ENCODE peak calls at places on chromosomes 12 and 14, in eight cellular contexts. B is right atrium auricular region, T is IMR-90, D is omental fat pad, S is AG09309, M is kidney epithelial cell, U is Calu3, H is choroid plexus epithelial cell. O is an unnamed sample.

GRCh38 chr14:58722433-58722832 is 84.7 kb downstream of the DACT1 start:
- DNase-seq in S (no peak), H (no peak), D (no peak), M (no peak), T (no peak), U (no peak), B (no peak), O (no peak)

GRCh38 chr12:132525833-132526455 is 36.0 kb downstream of the FBRSL1 start:
- DNase-seq in H (no peak), M (no peak), S (no peak), D (no peak), U (no peak), B (no peak), T (no peak), O (no peak)

GRCh38 chr12:9039397-9039977 is 50.1 kb downstream of the KLRG1 start:
- DNase-seq in H (peak), M (no peak), T (peak), D (no peak), B (no peak), S (peak), U (peak), O (no peak)

GRCh38 chr14:67251573-67252226 is 10.5 kb downstream of the PALS1 start:
- DNase-seq in B (no peak), H (peak), D (no peak), S (no peak), T (peak), U (peak), M (no peak), O (no peak)

GRCh38 chr12:79063258-79063657 is 198.7 kb downstream of the SYT1 start:
- DNase-seq in M (no peak), S (no peak), B (no peak), U (peak), H (peak), T (peak), D (no peak), O (no peak)

GRCh38 chr14:57389646-57390036 is 745 bp upstream of the NAA30 start:
- DNase-seq in D (no peak), T (no peak), H (no peak), S (no peak), M (no peak), B (no peak), U (peak), O (peak)

GRCh38 chr12:99393763-99394162 is 253.8 kb upstream of the GARIN6 start:
- DNase-seq in H (no peak), S (no peak), U (no peak), T (no peak), B (no peak), D (no peak), M (no peak), O (no peak)

GRCh38 chr12:227923-228845 is 14.2 kb upstream of the SLC6A12 start:
- DNase-seq in H (no peak), B (no peak), S (no peak), D (no peak), U (no peak), T (no peak), M (no peak), O (no peak)

GRCh38 chr12:77488041-77488620 is 342.6 kb upstream of the NAV3 start:
- DNase-seq in T (peak), D (no peak), S (peak), H (peak), U (no peak), B (no peak), M (no peak), O (no peak)

GRCh38 chr12:126936181-126936851 is 1330.7 kb upstream of the TMEM132C start:
- DNase-seq in M (no peak), U (peak), D (no peak), S (no peak), T (no peak), H (no peak), B (no peak), O (no peak)

GRCh38 chr12:67925077-67925476 is 64.2 kb upstream of the IFNG-AS1 start:
- DNase-seq in M (no peak), U (no peak), D (no peak), H (no peak), B (no peak), T (no peak), S (no peak), O (no peak)

GRCh38 chr14:99529899-99530298 is 48.7 kb downstream of the CCNK start:
- DNase-seq in B (no peak), D (no peak), H (no peak), M (no peak), S (no peak), T (peak), U (no peak), O (no peak)

GRCh38 chr12:65962921-65963883 is 138.9 kb downstream of the HMGA2 start:
- DNase-seq in H (no peak), U (peak), T (no peak), M (no peak), D (no peak), S (no peak), B (no peak), O (no peak)

DNA sequence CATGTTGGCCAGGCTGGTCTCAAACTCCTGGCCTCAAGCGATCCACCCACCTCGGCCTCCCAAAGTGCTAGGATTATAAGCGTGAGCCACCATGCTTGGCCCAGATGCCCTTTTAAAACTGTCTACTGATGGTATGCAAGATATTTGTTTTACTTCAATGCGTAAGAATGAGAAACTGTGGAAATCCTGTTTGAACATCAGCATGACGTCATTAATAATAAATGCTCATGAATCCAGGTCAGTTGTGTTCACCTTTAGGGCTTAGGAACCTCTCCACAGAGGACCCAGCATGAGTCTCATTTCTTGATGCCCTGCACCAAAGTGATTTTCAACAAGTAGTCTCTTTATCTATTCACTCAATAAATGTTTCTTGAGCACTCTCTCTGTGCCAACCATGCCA is 34.5 kb upstream of the FOS start:
- DNase-seq in D (no peak), B (no peak), S (no peak), M (no peak), U (no peak), H (no peak), T (no peak), O (no peak)
- TF ChIP-seq CTCF in D (no peak), B (no peak), S (no peak), M (no peak), U (no peak), H (no peak), T (no peak), O (no peak)

GRCh38 chr12:2588345-2588744 is 206.4 kb upstream of the FKBP4 start:
- DNase-seq in D (no peak), H (no peak), U (no peak), M (no peak), B (no peak), S (no peak), T (no peak), O (no peak)
- TF ChIP-seq CTCF in D (no peak), H (peak), U (no peak), M (no peak), B (no peak), S (no peak), T (no peak), O (no peak)

DNA sequence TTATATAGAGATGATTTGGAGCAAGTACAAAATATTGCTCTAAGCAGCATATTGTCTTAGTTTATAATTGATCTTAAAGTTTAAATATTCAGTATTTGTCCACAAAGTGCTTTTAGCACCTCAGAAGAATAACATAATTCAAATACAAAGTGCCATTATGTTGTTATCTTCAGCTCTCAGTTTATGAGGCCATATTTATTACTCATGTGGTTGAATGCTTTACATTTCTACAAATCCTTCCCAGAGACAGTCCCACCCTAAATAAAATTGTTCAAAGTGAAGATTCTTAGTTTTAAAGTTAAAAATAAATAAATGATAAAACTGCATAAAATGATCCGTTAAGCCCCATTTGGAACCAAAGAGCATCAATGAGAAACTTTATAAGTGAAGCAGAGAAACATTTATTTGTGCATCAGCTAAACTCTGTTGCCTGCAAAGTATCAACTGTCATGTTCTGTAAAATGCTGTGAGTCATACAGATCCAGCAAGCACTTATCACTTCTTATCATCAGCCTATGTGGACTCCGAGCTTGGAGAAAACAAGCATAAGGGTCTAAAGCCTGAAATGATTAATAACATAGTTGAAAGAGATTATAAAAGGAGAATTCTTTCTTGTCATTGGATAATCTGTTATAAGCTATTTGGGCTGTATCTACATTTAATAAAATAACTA is 218.9 kb downstream of the ADAMTS20 start:
- DNase-seq in U (no peak), T (peak), D (no peak), H (peak), S (no peak), M (no peak), B (no peak), O (peak)
- TF ChIP-seq CTCF in U (no peak), T (no peak), D (no peak), H (no peak), S (no peak), M (no peak), B (no peak), O (no peak)

GRCh38 chr12:46354799-46355194 is 17.8 kb downstream of the SLC38A2 start:
- DNase-seq in U (no peak), D (no peak), T (no peak), M (no peak), B (no peak), H (no peak), S (no peak), O (no peak)

GRCh38 chr12:46356655-46357437 is 15.7 kb downstream of the SLC38A2 start:
- DNase-seq in S (no peak), D (no peak), B (no peak), M (no peak), H (peak), U (no peak), T (no peak), O (no peak)

GRCh38 chr12:46351861-46352595 is 20.5 kb downstream of the SLC38A2 start:
- DNase-seq in B (no peak), T (no peak), U (no peak), S (no peak), H (no peak), M (no peak), D (no peak), O (no peak)

GRCh38 chr12:46351138-46351537 is 21.4 kb downstream of the SLC38A2 start:
- DNase-seq in M (no peak), U (no peak), H (no peak), B (no peak), D (no peak), T (no peak), S (no peak), O (no peak)

DNA sequence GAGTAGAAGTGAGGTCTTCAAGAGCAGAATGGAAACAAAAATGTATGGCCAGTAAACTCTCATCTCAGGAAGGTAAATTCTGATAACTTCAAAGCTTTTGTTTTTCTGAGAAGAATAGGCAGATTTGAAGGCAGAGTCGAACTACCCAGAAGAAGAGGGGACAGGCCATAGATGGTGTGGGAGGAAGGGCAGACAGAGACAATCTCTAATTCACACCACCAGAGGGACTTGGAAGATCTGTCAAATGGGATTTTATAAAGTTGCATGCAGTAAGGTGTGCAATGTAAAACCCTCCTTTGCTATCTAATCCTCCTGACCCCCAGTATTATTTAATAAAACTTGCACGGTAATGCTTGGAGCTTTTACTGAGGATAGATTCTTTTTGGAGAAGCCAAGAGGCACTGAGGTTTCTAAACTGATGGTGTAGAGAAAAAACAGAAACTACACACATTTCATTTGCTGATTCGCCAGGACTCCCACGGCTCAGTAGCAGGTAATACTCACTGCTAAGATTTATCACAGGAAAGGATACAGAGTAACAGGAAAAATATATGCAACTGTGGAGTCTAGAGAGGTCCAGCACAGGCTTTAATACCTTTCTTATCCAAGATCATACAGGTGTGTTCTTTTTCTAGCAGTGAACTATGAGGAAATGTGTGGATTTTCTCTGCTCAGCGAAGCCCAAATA is 18.3 kb downstream of the SLC38A2 start:
- DNase-seq in T (no peak), B (no peak), H (peak), D (no peak), U (no peak), S (no peak), M (no peak), O (no peak)
- TF ChIP-seq CTCF in T (peak), B (no peak), H (peak), D (no peak), U (no peak), S (no peak), M (no peak), O (peak)

DNA sequence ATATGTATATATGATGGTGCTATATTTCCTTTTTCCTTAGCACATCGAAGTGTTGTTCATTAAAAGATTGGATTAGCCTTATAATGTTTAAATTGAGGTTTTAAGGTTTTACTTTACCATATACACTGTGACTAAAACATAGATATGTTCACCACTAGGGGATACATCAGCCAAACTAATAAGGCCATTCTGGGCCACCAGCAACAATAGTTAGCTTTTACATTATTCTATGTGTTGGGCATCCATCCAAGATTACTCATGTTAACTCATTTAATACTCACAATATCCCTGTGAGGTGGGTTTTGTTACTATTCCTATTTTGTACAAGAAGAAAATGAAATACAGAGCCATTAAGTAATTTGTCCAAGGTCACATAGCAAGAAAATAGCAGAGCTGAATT is 202.6 kb upstream of the AVPR1A start:
- DNase-seq in H (peak), T (peak), B (no peak), D (no peak), M (peak), S (no peak), U (no peak), O (peak)
- TF ChIP-seq CTCF in H (no peak), T (no peak), B (no peak), D (no peak), M (no peak), S (no peak), U (peak), O (peak)

GRCh38 chr12:32757159-32757556 is 1.5 kb upstream of the YARS2 start:
- DNase-seq in S (no peak), H (no peak), D (no peak), U (no peak), M (no peak), T (no peak), B (no peak), O (no peak)

GRCh38 chr12:32755654-32756475 is at the start of gene YARS2:
- DNase-seq in S (peak), U (peak), T (peak), M (peak), H (peak), B (peak), D (peak), O (peak)

GRCh38 chr12:32755051-32755653 is 545 bp downstream of the YARS2 start:
- DNase-seq in M (peak), H (peak), B (peak), S (peak), D (peak), T (peak), U (peak), O (peak)

GRCh38 chr12:32754101-32754500 is 1.6 kb downstream of the YARS2 start:
- DNase-seq in B (no peak), D (no peak), T (no peak), S (no peak), H (peak), M (no peak), U (no peak), O (no peak)

DNA sequence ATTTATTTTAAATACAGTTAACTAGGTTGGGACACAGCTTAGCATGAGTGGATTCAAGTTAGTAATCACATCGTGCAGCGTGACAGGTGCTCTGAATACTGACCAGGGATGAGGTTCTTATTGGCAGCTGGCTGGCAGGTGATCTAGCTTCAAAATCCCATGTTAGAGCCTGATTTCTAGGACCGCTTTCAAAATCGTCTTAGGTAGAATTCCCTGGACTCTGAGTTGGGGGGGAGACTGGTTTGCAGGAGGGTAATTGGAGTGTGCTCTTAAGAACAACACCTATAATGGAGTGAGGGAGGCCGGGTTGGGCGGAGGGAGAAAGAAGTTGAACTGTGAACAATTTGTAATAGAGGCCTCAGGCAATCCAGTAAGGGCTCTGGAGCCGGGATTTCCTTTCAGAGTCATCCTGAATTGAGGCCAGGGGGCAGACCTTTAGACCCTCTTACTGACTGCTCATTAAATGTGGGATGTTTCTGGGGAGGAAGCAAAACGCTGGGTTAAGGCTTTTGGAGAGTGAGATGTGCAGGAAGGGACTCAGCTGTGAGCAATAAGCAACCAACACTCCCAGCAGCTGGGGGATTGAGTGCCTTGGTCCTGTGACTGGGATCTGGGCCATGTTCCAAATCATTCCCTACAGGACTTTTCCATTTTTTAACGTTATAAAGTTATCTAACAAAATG is 920 bp upstream of the YARS2 start:
- DNase-seq in B (no peak), M (no peak), H (no peak), U (no peak), S (no peak), D (no peak), T (no peak), O (no peak)
- TF ChIP-seq CTCF in B (no peak), M (no peak), H (no peak), U (no peak), S (no peak), D (no peak), T (no peak), O (no peak)

O was measured in foreskin keratinocyte.